ENCODE peak calls at places on chromosomes 12 and 14, in seven cellular contexts. G, D, B, N, V, Q and Y are unnamed samples. For H3K27me3, the result is how much of the 10 kb centered on the place peaks cover.

GRCh38 chr14:76644875-76645518 is 116.3 kb upstream of the VASH1 start:
- DNase-seq in G (no peak), D (peak), B (peak), N (no peak), V (peak), Q (peak), Y (no peak)

GRCh38 chr14:49933704-49934103 is 40.8 kb downstream of the ARF6 start:
- DNase-seq in G (no peak), D (no peak), B (no peak), N (no peak), V (no peak), Q (no peak), Y (no peak)

GRCh38 chr12:20432290-20432689 is 64.0 kb downstream of the PDE3A start:
- DNase-seq in G (no peak), D (no peak), B (no peak), N (no peak), V (no peak), Q (no peak), Y (no peak)

GRCh38 chr12:49335118-49335954 is 1.7 kb downstream of the C1QL4 start:
- DNase-seq in G (no peak), D (no peak), B (no peak), N (no peak), V (no peak), Q (no peak), Y (no peak)

GRCh38 chr12:78880078-78880477 is 15.5 kb downstream of the SYT1 start:
- DNase-seq in G (no peak), D (no peak), B (no peak), N (no peak), V (no peak), Q (no peak), Y (no peak)

GRCh38 chr12:27176765-27177164 is 67.3 kb upstream of the STK38L start:
- DNase-seq in G (peak), D (no peak), B (no peak), N (no peak), V (peak), Q (no peak), Y (no peak)

GRCh38 chr12:49944718-49945117 is 5.8 kb upstream of the AQP2 start:
- DNase-seq in G (no peak), D (no peak), B (no peak), N (no peak), V (no peak), Q (no peak), Y (peak)

GRCh38 chr14:78075033-78075432 is 95.1 kb upstream of the NRXN3 start:
- DNase-seq in G (no peak), D (no peak), B (no peak), N (no peak), V (no peak), Q (no peak), Y (no peak)

GRCh38 chr12:76470028-76470939 is 89.3 kb downstream of the OSBPL8 start:
- DNase-seq in G (no peak), D (no peak), B (no peak), N (no peak), V (peak), Q (no peak), Y (peak)

GRCh38 chr12:45468751-45469615 is 253.1 kb downstream of the ANO6 start:
- DNase-seq in G (no peak), D (no peak), B (no peak), N (no peak), V (no peak), Q (no peak), Y (no peak)

GRCh38 chr14:36556811-36557433 is 25.5 kb downstream of the NKX2-8 start:
- DNase-seq in G (no peak), D (peak), B (peak), N (no peak), V (peak), Q (no peak), Y (peak)

GRCh38 chr12:5561843-5562242 is 129.9 kb downstream of the NTF3 start:
- DNase-seq in G (no peak), D (no peak), B (peak), N (no peak), V (no peak), Q (no peak), Y (no peak)

DNA sequence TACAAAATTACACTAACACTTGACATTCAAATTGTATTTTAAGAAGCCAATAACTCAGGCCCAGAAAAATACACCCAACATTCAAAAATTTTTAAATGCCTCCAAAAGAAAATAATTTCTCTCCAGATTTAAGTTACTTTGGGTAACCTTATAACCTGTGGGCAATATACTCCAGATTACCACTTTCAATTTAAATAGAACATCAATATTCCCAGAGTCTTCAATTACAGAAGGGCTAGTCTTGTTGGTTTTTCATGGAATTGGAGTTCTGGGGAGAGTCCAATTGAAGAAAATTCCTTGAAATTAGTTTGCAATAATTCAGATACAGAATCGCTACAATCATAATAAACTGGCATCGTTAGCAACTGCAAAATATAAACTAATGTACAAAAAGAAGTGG is 2.0 kb downstream of the PPP4R3A start:
- DNase-seq in G (no peak), D (no peak), B (no peak), N (no peak), V (no peak), Q (no peak), Y (no peak)
- H3K27ac ChIP-seq in G (peak), D (no peak), B (no peak), N (no peak), V (peak), Q (no peak), Y (peak)

GRCh38 chr12:114698566-114699163 is 14.7 kb upstream of the TBX3 start:
- DNase-seq in G (no peak), D (no peak), B (no peak), N (no peak), V (no peak), Q (no peak), Y (no peak)
- H3K27me3 ChIP-seq in G (under half), D (under half), B (under half), N (half or more), V (under half), Q (under half), Y (under half)

GRCh38 chr14:57383125-57383524 is 7.3 kb upstream of the NAA30 start:
- DNase-seq in G (no peak), D (no peak), B (no peak), N (no peak), V (no peak), Q (no peak), Y (no peak)
- H3K27ac ChIP-seq in G (no peak), D (no peak), B (no peak), N (no peak), V (no peak), Q (no peak), Y (no peak)

GRCh38 chr14:93430889-93431670 is at the start of gene UNC79:
- DNase-seq in G (no peak), D (no peak), B (no peak), N (no peak), V (peak), Q (peak), Y (no peak)
- H3K27me3 ChIP-seq in G (under half), D (under half), B (under half), N (under half), V (under half), Q (under half), Y (under half)